ENCODE peak calls at places on chromosomes 1 and 21, in four cellular contexts. N is GM20000, J is AG10803, Q is GM12865. D is an unnamed sample.

GRCh38 chr1:234970731-234971476 is 157.7 kb downstream of the TOMM20 start:
- DNase-seq in N (no peak), J (peak; percentile 99), Q (peak; percentile 58), D (no peak)

GRCh38 chr1:227396539-227397355 is 78.5 kb upstream of the CDC42BPA start:
- DNase-seq in N (no peak), J (no peak), Q (no peak), D (no peak)

GRCh38 chr1:22110016-22110415 is 32.9 kb downstream of the WNT4 start:
- DNase-seq in N (no peak), J (no peak), Q (no peak), D (no peak)

GRCh38 chr21:35924714-35925301 is 135.5 kb downstream of the SETD4 start:
- DNase-seq in N (no peak), J (peak; percentile 70), Q (no peak), D (no peak)

GRCh38 chr1:226976671-226977287 is 36.7 kb downstream of the COQ8A start:
- DNase-seq in N (no peak), J (no peak), Q (no peak), D (no peak)

GRCh38 chr1:65265296-65266271 is 43.8 kb upstream of the DNAJC6 start:
- DNase-seq in N (peak; percentile 38), J (peak; percentile 55), Q (peak; percentile 67), D (peak; percentile 58)

GRCh38 chr1:198700396-198700795 is 61.6 kb downstream of the PTPRC start:
- DNase-seq in N (no peak), J (peak; percentile 55), Q (no peak), D (no peak)

GRCh38 chr1:3529099-3529729 is 74.7 kb downstream of the ARHGEF16 start:
- DNase-seq in N (no peak), J (no peak), Q (no peak), D (no peak)

GRCh38 chr1:54614024-54614423 is 9.3 kb downstream of the FAM151A start:
- DNase-seq in N (no peak), J (no peak), Q (no peak), D (no peak)

GRCh38 chr1:24317081-24317480 is 2.1 kb upstream of the GRHL3 start:
- DNase-seq in N (no peak), J (no peak), Q (no peak), D (no peak)

GRCh38 chr1:232432313-232432712 is 197.6 kb downstream of the SIPA1L2 start:
- DNase-seq in N (no peak), J (no peak), Q (no peak), D (no peak)

GRCh38 chr1:227894306-227894721 is 53.4 kb downstream of the WNT9A start:
- DNase-seq in N (no peak), J (no peak), Q (no peak), D (no peak)

GRCh38 chr1:39500862-39501389 is 9.5 kb downstream of the BMP8A start:
- DNase-seq in N (no peak), J (no peak), Q (no peak), D (no peak)

GRCh38 chr1:231590453-231591198 is 36.0 kb upstream of the DISC1 start:
- DNase-seq in N (peak; percentile 41), J (peak; percentile 72), Q (peak; percentile 65), D (peak; percentile 59)

GRCh38 chr1:30692201-30692947 is 31.0 kb downstream of the MATN1 start:
- DNase-seq in N (no peak), J (no peak), Q (no peak), D (no peak)

GRCh38 chr1:52970149-52970548 is 43.1 kb downstream of the SCP2 start:
- DNase-seq in N (no peak), J (peak; percentile 18), Q (peak; percentile 28), D (no peak)

GRCh38 chr1:2193514-2194251 is 889 bp downstream of the FAAP20 start:
- DNase-seq in N (no peak), J (no peak), Q (no peak), D (no peak)

GRCh38 chr21:32468567-32469175 is 56.2 kb downstream of the EVA1C start:
- DNase-seq in N (no peak), J (no peak), Q (no peak), D (no peak)

GRCh38 chr1:213466578-213466977 is 415.5 kb downstream of the RPS6KC1 start:
- DNase-seq in N (no peak), J (no peak), Q (no peak), D (no peak)

GRCh38 chr1:48526045-48526714 is 54.2 kb upstream of the SPATA6 start:
- DNase-seq in N (no peak), J (peak; percentile 58), Q (no peak), D (no peak)

GRCh38 chr1:180527270-180527669 is 24.9 kb upstream of the ACBD6 start:
- DNase-seq in N (no peak), J (peak; percentile 45), Q (no peak), D (no peak)

GRCh38 chr1:11746795-11747487 is 11.0 kb downstream of the AGTRAP start:
- DNase-seq in N (no peak), J (no peak), Q (no peak), D (no peak)

GRCh38 chr21:44931137-44931500 is 8.7 kb upstream of the SLX9 start:
- DNase-seq in N (peak; percentile 80), J (peak; percentile 88), Q (peak; percentile 86), D (peak; percentile 74)

GRCh38 chr1:62368989-62369388 is 49.8 kb upstream of the KANK4 start:
- DNase-seq in N (no peak), J (no peak), Q (no peak), D (no peak)

GRCh38 chr1:116498789-116499628 is 71.8 kb downstream of the CD58 start:
- DNase-seq in N (peak; percentile 75), J (peak; percentile 67), Q (peak; percentile 65), D (peak; percentile 71)

GRCh38 chr1:84433253-84434080 is 35.2 kb downstream of the DNASE2B start:
- DNase-seq in N (peak; percentile 52), J (peak; percentile 79), Q (peak; percentile 77), D (peak; percentile 47)

GRCh38 chr1:17137441-17137840 is 18.2 kb upstream of the PADI2 start:
- DNase-seq in N (no peak), J (no peak), Q (no peak), D (no peak)

GRCh38 chr1:50172299-50172698 is 63.6 kb downstream of the ELAVL4 start:
- DNase-seq in N (no peak), J (no peak), Q (no peak), D (no peak)

GRCh38 chr1:52427152-52427551 is 22.8 kb downstream of the PRPF38A start:
- DNase-seq in N (no peak), J (no peak), Q (no peak), D (no peak)

GRCh38 chr1:31503581-31503980 is 72.7 kb upstream of the TINAGL1 start:
- DNase-seq in N (no peak), J (no peak), Q (no peak), D (no peak)

GRCh38 chr1:243411472-243411871 is 155.6 kb downstream of the SDCCAG8 start:
- DNase-seq in N (no peak), J (no peak), Q (no peak), D (no peak)

GRCh38 chr1:65495137-65495536 is 74.7 kb downstream of the LEPR start:
- DNase-seq in N (no peak), J (peak; percentile 77), Q (no peak), D (no peak)

GRCh38 chr1:210252621-210253041 is 20.0 kb downstream of the SERTAD4 start:
- DNase-seq in N (no peak), J (no peak), Q (no peak), D (peak; percentile 45)

GRCh38 chr1:6348511-6349191 is 44.9 kb downstream of the ACOT7 start:
- DNase-seq in N (no peak), J (peak; percentile 34), Q (no peak), D (no peak)

GRCh38 chr1:99573431-99574217 is 72.3 kb upstream of the PALMD start:
- DNase-seq in N (no peak), J (no peak), Q (no peak), D (no peak)

GRCh38 chr1:198444792-198445191 is 95.7 kb downstream of the ATP6V1G3 start:
- DNase-seq in N (no peak), J (peak; percentile 81), Q (no peak), D (no peak)

GRCh38 chr1:19356266-19356665 is 44.1 kb downstream of the SLC66A1 start:
- DNase-seq in N (no peak), J (no peak), Q (no peak), D (no peak)

GRCh38 chr1:169288011-169288414 is 79.6 kb downstream of the NME7 start:
- DNase-seq in N (no peak), J (peak; percentile 68), Q (no peak), D (no peak)

GRCh38 chr1:167182571-167183320 is 37.9 kb upstream of the POU2F1 start:
- DNase-seq in N (no peak), J (no peak), Q (no peak), D (no peak)

GRCh38 chr1:205852969-205853368 is 3.0 kb upstream of the PM20D1 start:
- DNase-seq in N (no peak), J (no peak), Q (no peak), D (no peak)
- TF ChIP-seq CTCF in N (no peak), J (no peak), Q (no peak), D (no peak)

GRCh38 chr1:37257646-37258045 is 216.7 kb upstream of the ZC3H12A start:
- DNase-seq in N (no peak), J (no peak), Q (no peak), D (no peak)

GRCh38 chr1:37259019-37259418 is 215.4 kb upstream of the ZC3H12A start:
- DNase-seq in N (no peak), J (no peak), Q (no peak), D (no peak)

GRCh38 chr1:37258068-37258467 is 216.3 kb upstream of the ZC3H12A start:
- DNase-seq in N (no peak), J (no peak), Q (no peak), D (no peak)

GRCh38 chr1:37255868-37256267 is 218.5 kb upstream of the ZC3H12A start:
- DNase-seq in N (no peak), J (no peak), Q (no peak), D (no peak)

GRCh38 chr1:37255111-37255795 is 219.1 kb upstream of the ZC3H12A start:
- DNase-seq in N (peak; percentile 19), J (no peak), Q (peak; percentile 7), D (peak; percentile 44)
- TF ChIP-seq CTCF in N (no peak), J (no peak), Q (no peak), D (no peak)

GRCh38 chr1:184986250-184986649 is 11.9 kb upstream of the NIBAN1 start:
- DNase-seq in N (no peak), J (peak; percentile 53), Q (no peak), D (no peak)
- TF ChIP-seq CTCF in N (no peak), J (peak; percentile 58), Q (no peak), D (no peak)

GRCh38 chr1:33875857-33876256 is 12.0 kb downstream of the HMGB4 start:
- DNase-seq in N (no peak), J (no peak), Q (no peak), D (no peak)
- TF ChIP-seq CTCF in N (no peak), J (peak; percentile 36), Q (no peak), D (no peak)

GRCh38 chr1:112702420-112703261 is 4.3 kb downstream of the RHOC start:
- DNase-seq in N (no peak), J (no peak), Q (no peak), D (no peak)
- TF ChIP-seq CTCF in N (no peak), J (no peak), Q (no peak), D (no peak)

D was measured in GM13976.